ENCODE peak calls at places on chromosomes 13 and 19, in nine cellular contexts. A, N, U, S, Y, O, M, R and X are unnamed samples.

GRCh38 chr13:110442946-110443632 is 118.4 kb downstream of the RAB20 start:
- DNase-seq in A (no peak), N (no peak), U (no peak), S (peak), Y (no peak), O (peak), M (no peak), R (no peak), X (no peak)

GRCh38 chr13:75010941-75011340 is 471.0 kb downstream of the TBC1D4 start:
- DNase-seq in A (no peak), N (peak), U (no peak), S (no peak), Y (no peak), O (no peak), M (no peak), R (no peak), X (no peak)

GRCh38 chr13:113393572-113394503 is 29.9 kb upstream of the GRTP1 start:
- DNase-seq in A (no peak), N (no peak), U (peak), S (peak), Y (no peak), O (peak), M (peak), R (peak), X (no peak)

GRCh38 chr19:17616961-17617806 is 61.7 kb downstream of the COLGALT1 start:
- DNase-seq in A (no peak), N (peak), U (no peak), S (no peak), Y (no peak), O (no peak), M (peak), R (no peak), X (no peak)

GRCh38 chr19:53992211-53992610 is 774 bp downstream of the CACNG6 start:
- DNase-seq in A (no peak), N (no peak), U (no peak), S (no peak), Y (no peak), O (no peak), M (no peak), R (no peak), X (no peak)

GRCh38 chr13:43297967-43298366 is 274.6 kb downstream of the DNAJC15 start:
- DNase-seq in A (no peak), N (no peak), U (no peak), S (no peak), Y (no peak), O (no peak), M (no peak), R (no peak), X (no peak)

GRCh38 chr19:4717191-4717965 is 6.3 kb downstream of the DPP9 start:
- DNase-seq in A (no peak), N (peak), U (no peak), S (peak), Y (no peak), O (no peak), M (peak), R (peak), X (peak)

GRCh38 chr13:55583953-55584593 is 1556.6 kb upstream of the PRR20A start:
- DNase-seq in A (no peak), N (no peak), U (no peak), S (no peak), Y (no peak), O (no peak), M (no peak), R (no peak), X (no peak)

GRCh38 chr13:35716186-35716585 is 239.7 kb upstream of the MAB21L1 start:
- DNase-seq in A (no peak), N (no peak), U (no peak), S (peak), Y (no peak), O (peak), M (no peak), R (no peak), X (no peak)

DNA sequence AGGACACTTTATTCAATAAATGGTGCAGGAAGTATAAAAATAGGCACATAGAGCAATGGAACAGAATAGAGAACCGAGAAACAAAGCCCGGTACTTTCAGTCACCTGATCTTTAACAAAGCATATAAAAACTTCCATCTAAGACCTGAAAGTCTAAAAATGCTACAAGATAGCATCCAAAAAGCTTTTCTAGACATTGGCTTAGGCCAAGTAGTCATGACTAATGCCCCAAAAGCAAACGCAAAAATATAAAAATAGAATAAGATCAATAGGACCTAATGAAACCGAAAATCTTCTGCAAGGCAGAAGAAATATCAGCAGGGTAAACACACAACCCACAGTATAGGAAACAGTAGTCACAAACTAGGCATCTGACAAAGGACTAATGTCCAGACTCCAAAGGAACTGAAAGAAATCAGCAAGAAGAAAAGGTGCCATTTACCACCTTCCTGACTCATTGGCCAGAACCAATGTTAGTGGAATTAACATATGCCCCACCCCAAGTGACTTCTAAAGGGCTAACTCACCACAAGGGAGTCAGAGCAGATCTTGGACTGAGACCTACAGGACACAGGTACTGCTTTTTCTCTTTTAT is 40.8 kb upstream of the CEACAM21 start:
- DNase-seq in A (peak), N (no peak), U (no peak), S (no peak), Y (no peak), O (no peak), M (no peak), R (no peak), X (no peak)
- H3K4me3 ChIP-seq in A (no peak), N (no peak), U (no peak), S (no peak), Y (no peak), O (no peak), M (no peak), R (no peak), X (no peak)

DNA sequence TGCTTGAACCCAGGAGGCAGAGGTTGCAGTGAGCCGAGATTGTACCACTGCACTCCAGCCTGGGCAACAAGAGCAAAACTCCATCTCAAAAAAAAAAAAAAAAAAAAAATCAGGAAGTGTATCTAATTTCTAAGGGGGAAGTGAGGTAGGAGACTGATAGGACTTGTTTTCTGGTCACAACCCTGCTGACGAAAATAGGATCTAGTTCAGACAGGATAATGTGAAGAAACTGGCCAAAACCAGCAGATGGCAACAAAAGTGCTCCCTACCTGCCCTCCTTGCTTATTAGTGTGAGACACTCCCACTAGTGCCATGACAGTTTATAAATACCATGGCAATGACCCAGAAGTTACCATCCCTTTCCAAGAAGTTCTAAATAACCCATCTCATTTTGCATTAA is 36.0 kb upstream of the KPNA3 start:
- DNase-seq in A (no peak), N (no peak), U (no peak), S (no peak), Y (no peak), O (no peak), M (no peak), R (no peak), X (no peak)
- TF ChIP-seq CTCF in A (no peak), N (no peak), U (no peak), S (no peak), Y (no peak), O (no peak), M (no peak), R (no peak), X (no peak)

GRCh38 chr19:18649371-18650047 is 12.7 kb downstream of the KLHL26 start:
- DNase-seq in A (no peak), N (no peak), U (peak), S (peak), Y (no peak), O (peak), M (no peak), R (peak), X (no peak)
- H3K4me3 ChIP-seq in A (peak), N (no peak), U (peak), S (no peak), Y (no peak), O (no peak), M (no peak), R (peak), X (no peak)

DNA sequence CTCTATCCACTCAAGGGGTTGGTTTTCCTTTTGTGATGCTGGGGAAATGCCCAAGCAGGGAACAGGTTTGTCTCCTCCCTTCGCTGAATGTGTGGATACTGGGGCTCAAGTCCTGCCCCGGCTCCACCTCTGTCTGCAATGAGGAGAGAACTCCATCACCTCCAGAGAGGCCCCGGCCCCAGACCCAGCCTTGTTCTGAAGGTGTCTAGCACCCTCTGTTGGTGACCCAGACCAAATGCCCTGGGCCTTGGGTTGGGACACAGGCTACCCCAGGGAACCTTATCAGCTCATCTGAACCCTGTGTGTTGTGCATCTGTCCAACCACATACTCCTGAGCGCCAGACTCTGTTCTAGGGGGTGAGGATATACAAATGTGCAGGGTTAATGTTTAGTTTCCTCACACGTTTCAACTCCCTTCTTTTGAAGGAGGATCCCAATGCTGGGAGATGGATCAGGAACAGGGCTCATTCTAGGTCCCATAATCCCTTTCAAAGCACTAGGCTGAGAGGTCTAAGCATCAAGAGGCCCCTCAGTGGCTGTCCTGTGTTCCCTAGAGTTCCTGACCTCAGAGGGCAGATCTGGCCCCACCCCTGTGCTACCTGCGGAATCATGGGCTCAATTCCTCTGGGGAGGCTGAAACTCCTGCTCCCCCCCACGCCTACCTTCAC is 112.5 kb upstream of the SLC7A1 start:
- DNase-seq in A (no peak), N (peak), U (no peak), S (peak), Y (no peak), O (peak), M (peak), R (no peak), X (no peak)
- TF ChIP-seq CTCF in A (peak), N (peak), U (peak), S (peak), Y (peak), O (peak), M (peak), R (peak), X (peak)

GRCh38 chr19:656751-657559 is 6.1 kb downstream of the RNF126 start:
- DNase-seq in A (no peak), N (no peak), U (no peak), S (no peak), Y (no peak), O (no peak), M (no peak), R (no peak), X (no peak)

GRCh38 chr19:655691-656090 is 7.3 kb downstream of the RNF126 start:
- DNase-seq in A (no peak), N (no peak), U (no peak), S (no peak), Y (no peak), O (no peak), M (no peak), R (no peak), X (no peak)

GRCh38 chr19:657611-658010 is 5.4 kb downstream of the RNF126 start:
- DNase-seq in A (no peak), N (no peak), U (no peak), S (no peak), Y (no peak), O (no peak), M (no peak), R (no peak), X (no peak)

GRCh38 chr19:658916-659839 is 3.8 kb downstream of the RNF126 start:
- DNase-seq in A (no peak), N (no peak), U (peak), S (no peak), Y (no peak), O (peak), M (no peak), R (no peak), X (no peak)

DNA sequence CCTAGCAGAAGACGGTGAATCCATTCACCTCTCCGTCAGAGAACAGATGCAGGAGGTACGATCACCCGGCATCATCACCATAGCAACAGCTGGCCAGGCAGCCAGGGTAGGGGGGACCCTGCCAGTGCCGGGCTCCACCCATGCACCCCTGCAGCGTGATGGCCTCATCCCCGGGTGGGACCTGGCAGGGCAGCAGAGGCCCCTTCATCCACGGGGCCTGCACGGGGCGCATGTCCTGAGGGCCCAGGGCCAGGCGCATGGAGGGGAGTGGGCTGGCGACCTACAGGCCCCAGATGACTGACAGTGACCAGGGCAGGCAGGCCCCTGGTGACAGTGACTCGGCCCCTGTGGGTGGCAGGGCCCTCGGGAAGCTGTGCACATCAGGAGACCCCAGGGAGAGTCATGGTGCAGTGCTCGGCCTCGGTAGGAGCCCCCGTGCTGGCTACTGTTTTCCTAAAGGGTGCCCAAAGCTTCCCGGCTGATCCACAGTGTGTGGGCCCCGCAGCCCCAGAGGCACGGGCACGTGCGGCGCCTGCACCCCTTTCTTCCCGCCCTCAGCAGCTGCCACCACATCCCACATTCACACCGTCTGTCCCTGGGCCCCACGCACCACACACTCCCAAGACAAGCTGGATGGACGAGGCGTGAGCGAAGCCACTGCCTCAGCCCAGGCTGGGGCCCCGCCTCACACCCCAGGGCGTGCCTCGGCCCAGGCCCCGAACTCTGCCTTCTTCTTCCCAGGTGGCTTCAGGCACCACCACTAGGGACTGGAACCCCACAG is 4.8 kb downstream of the RNF126 start:
- DNase-seq in A (no peak), N (no peak), U (no peak), S (no peak), Y (no peak), O (no peak), M (no peak), R (no peak), X (no peak)
- H3K4me3 ChIP-seq in A (no peak), N (no peak), U (peak), S (no peak), Y (no peak), O (peak), M (no peak), R (no peak), X (no peak)

DNA sequence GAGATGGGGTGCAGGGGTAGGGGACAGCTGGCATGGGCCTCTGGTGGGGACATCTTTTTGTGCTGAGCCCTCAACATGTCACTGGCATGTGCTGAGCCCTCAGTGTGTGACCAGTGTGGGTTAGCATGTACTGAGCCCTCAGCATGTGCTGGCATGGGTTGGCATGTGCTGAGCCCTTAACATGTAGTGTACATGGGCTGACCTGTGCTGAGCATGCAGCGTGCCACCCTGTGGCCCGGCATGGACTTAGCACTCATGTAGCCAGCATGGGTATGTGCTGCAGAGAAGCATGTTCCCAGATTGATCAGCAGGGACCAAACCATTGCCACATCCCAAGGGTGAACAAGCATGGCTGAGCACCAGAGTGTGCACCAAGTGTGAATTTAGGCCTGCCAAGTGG is 11.5 kb downstream of the HIPK4 start:
- DNase-seq in A (no peak), N (peak), U (no peak), S (no peak), Y (no peak), O (no peak), M (no peak), R (no peak), X (no peak)
- TF ChIP-seq CTCF in A (no peak), N (no peak), U (no peak), S (no peak), Y (no peak), O (no peak), M (no peak), R (no peak), X (no peak)

GRCh38 chr19:40598918-40599307 is 2.3 kb upstream of the LTBP4 start:
- DNase-seq in A (no peak), N (no peak), U (no peak), S (no peak), Y (no peak), O (no peak), M (no peak), R (no peak), X (no peak)

GRCh38 chr19:40598121-40598917 is 2.9 kb upstream of the LTBP4 start:
- DNase-seq in A (peak), N (peak), U (peak), S (peak), Y (no peak), O (peak), M (peak), R (peak), X (no peak)

GRCh38 chr19:40594657-40595077 is 6.5 kb upstream of the LTBP4 start:
- DNase-seq in A (no peak), N (no peak), U (no peak), S (no peak), Y (no peak), O (no peak), M (peak), R (no peak), X (no peak)

GRCh38 chr19:40597329-40597838 is 3.8 kb upstream of the LTBP4 start:
- DNase-seq in A (no peak), N (no peak), U (no peak), S (no peak), Y (no peak), O (no peak), M (no peak), R (no peak), X (no peak)

GRCh38 chr19:40596608-40597328 is 4.4 kb upstream of the LTBP4 start:
- DNase-seq in A (no peak), N (peak), U (peak), S (peak), Y (no peak), O (no peak), M (peak), R (peak), X (no peak)
- H3K4me3 ChIP-seq in A (peak), N (peak), U (peak), S (no peak), Y (peak), O (peak), M (peak), R (peak), X (peak)

DNA sequence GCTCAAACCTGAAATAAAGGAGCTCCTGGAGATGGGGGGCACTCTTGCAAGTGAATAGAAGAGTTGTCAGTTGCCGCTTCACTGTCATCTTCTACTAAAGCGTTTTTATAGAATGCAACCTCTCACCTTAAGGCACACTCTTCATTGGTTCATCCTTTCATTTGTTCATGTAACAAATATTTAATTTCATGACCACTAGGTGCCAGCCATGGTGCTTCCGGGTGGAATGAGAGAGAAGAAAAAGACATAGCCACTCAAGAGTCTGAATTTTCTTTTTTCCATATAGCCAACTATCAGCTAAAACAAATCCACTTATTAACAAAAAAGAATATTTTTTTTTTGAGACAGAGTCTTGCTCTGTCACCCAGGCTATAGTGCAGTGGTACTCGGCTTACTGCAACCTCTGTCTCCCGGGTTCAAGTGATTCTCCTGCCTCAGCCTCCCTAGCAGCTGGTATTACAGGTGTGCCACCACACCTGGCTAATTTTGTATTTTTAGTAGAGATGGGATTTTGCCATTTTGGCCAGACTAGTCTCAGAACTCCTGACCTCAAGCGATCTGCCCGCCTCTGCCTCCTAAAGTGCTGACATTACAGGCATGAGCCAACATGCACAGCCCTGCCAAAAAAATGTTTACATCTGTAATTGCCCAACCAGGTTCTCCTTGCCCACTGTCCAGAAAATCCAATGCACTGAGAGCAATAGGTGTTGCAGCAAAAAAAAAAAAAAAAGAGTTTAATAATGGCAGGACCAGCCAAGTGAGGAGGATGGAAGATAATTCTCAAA is 22.1 kb upstream of the SACS start:
- DNase-seq in A (peak), N (no peak), U (no peak), S (peak), Y (no peak), O (no peak), M (no peak), R (no peak), X (no peak)
- TF ChIP-seq CTCF in A (no peak), N (no peak), U (no peak), S (no peak), Y (peak), O (no peak), M (no peak), R (no peak), X (no peak)